ENCODE peak calls at places on chromosomes 13 and 19, in seven cellular contexts. N is AG10803, I is HFFc6, H is Calu3, Z is endothelial cell, A is GM10248, O is lower leg skin. V is an unnamed sample.

GRCh38 chr13:53010374-53011105 is 18.1 kb upstream of the OLFM4 start:
- DNase-seq in N (no peak), I (no peak), A (no peak), O (no peak), H (peak; percentile 50), Z (no peak), V (no peak)

GRCh38 chr19:16737909-16738308 is 18.3 kb downstream of the NWD1 start:
- DNase-seq in H (no peak), N (no peak), O (no peak), A (no peak), Z (no peak), I (no peak), V (no peak)

GRCh38 chr19:2603320-2603719 is 99.2 kb downstream of the GNG7 start:
- DNase-seq in O (peak; percentile 94), H (no peak), Z (no peak), I (peak; percentile 41), N (peak; percentile 92), A (no peak), V (no peak)

GRCh38 chr19:10553943-10554381 is 10.3 kb downstream of the ATG4D start:
- DNase-seq in N (no peak), H (no peak), I (no peak), Z (no peak), O (no peak), A (peak; percentile 71), V (peak; percentile 86)

GRCh38 chr13:30847697-30848307 is 58.3 kb upstream of the MEDAG start:
- DNase-seq in I (peak; percentile 87), A (no peak), N (peak; percentile 100), H (no peak), Z (no peak), O (no peak), V (no peak)

GRCh38 chr13:37058801-37059135 is 720 bp downstream of the SUPT20H start:
- DNase-seq in I (no peak), O (no peak), A (no peak), Z (peak; percentile 27), N (no peak), H (peak; percentile 4), V (no peak)

GRCh38 chr13:22114630-22115311 is 443.9 kb downstream of the FGF9 start:
- DNase-seq in A (peak; percentile 80), Z (no peak), H (no peak), I (no peak), N (peak; percentile 17), O (no peak), V (peak; percentile 84)

GRCh38 chr13:97367427-97367826 is 66.5 kb upstream of the RAP2A start:
- DNase-seq in O (no peak), H (no peak), A (no peak), Z (no peak), I (peak; percentile 86), N (peak; percentile 85), V (no peak)

GRCh38 chr13:66532146-66532545 is 698.0 kb downstream of the PCDH9 start:
- DNase-seq in N (peak; percentile 40), O (no peak), Z (no peak), A (no peak), I (peak; percentile 48), H (no peak), V (no peak)

GRCh38 chr13:50410921-50411712 is 395.9 kb downstream of the KCNRG start:
- DNase-seq in H (peak; percentile 43), I (peak; percentile 76), N (peak; percentile 76), Z (no peak), O (no peak), A (no peak), V (no peak)

GRCh38 chr19:17183858-17184271 is 31.3 kb upstream of the USE1 start:
- DNase-seq in H (no peak), Z (no peak), O (no peak), I (no peak), N (no peak), A (peak; percentile 62), V (peak; percentile 61)

GRCh38 chr13:21075303-21076264 is 14.2 kb upstream of the LATS2 start:
- DNase-seq in N (no peak), I (no peak), H (peak; percentile 29), A (peak; percentile 57), O (no peak), Z (peak; percentile 75), V (peak; percentile 69)

GRCh38 chr13:111066544-111066943 is 48.6 kb upstream of the ARHGEF7 start:
- DNase-seq in A (no peak), I (no peak), Z (no peak), H (no peak), O (no peak), N (no peak), V (no peak)

GRCh38 chr13:37546087-37546486 is 52.5 kb downstream of the POSTN start:
- DNase-seq in O (no peak), H (no peak), I (no peak), A (no peak), N (no peak), Z (no peak), V (no peak)

GRCh38 chr19:47891923-47892666 is 6.0 kb upstream of the SULT2A1 start:
- DNase-seq in N (no peak), I (peak; percentile 15), Z (peak; percentile 13), H (no peak), O (peak; percentile 36), A (no peak), V (no peak)

GRCh38 chr13:23741879-23742510 is 147.2 kb downstream of the MIPEP start:
- DNase-seq in A (no peak), H (peak; percentile 6), N (no peak), Z (peak; percentile 64), O (no peak), I (no peak), V (no peak)

GRCh38 chr13:30690282-30691188 is 44.8 kb upstream of the ALOX5AP start:
- DNase-seq in N (peak; percentile 97), O (peak; percentile 93), Z (no peak), I (peak; percentile 85), A (no peak), H (peak; percentile 12), V (no peak)

GRCh38 chr19:11814707-11815050 is 606 bp downstream of the ZNF440 start:
- DNase-seq in I (no peak), N (peak; percentile 30), Z (no peak), O (peak; percentile 83), A (no peak), H (peak; percentile 39), V (peak; percentile 37)

GRCh38 chr19:35117791-35118190 is 2.2 kb downstream of the FXYD3 start:
- DNase-seq in A (no peak), O (no peak), N (no peak), H (no peak), Z (no peak), I (no peak), V (no peak)

GRCh38 chr19:10727599-10728250 is 9.8 kb downstream of the DNM2 start:
- DNase-seq in A (no peak), N (peak; percentile 38), I (no peak), Z (no peak), O (no peak), H (no peak), V (no peak)

GRCh38 chr19:45848922-45849321 is 14.0 kb downstream of the SYMPK start:
- DNase-seq in A (no peak), H (no peak), I (no peak), Z (no peak), N (no peak), O (no peak), V (no peak)

GRCh38 chr19:4700573-4700970 is 23.1 kb downstream of the DPP9 start:
- DNase-seq in O (no peak), H (no peak), A (no peak), Z (no peak), I (no peak), N (no peak), V (no peak)
- TF ChIP-seq CTCF in O (no peak), H (no peak), A (no peak), Z (no peak), I (no peak), N (no peak), V (no peak)

DNA sequence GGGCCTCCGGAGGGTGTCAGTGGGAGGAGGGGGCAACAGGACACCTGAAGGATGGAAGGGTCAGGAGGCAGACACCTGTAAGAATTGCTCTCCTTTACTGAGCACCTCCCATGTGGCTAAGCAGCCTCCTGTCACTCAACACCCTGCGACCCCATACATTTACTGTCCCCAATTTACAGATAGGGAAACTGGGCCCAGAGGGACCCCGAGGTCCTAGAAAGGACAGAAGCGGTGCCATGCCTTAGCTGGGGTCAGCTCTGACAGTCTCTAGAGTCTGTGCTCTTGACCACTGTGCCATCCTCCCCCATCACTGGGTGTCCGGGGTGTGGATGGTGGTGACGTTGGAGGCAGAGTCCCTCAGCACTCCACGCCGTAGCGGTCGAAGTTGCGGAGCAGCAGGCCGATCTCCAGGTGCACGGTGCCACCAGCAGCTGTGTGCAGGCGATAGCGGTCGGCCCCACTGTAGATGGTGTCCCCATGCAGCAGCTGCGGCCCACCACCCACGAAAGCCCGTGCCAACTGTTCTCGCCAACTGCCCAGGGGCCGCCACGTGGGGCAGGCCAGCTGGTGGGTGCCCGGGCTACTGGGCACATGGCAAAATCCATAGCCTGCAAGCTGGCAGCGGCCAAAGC is 737 bp upstream of the TGFB1 start:
- DNase-seq in A (no peak), I (no peak), Z (no peak), O (no peak), N (no peak), H (no peak), V (no peak)
- TF ChIP-seq CTCF in A (no peak), I (peak; percentile 46), Z (peak; percentile 21), O (no peak), N (no peak), H (no peak), V (no peak)

GRCh38 chr19:49427855-49428546 is 2.8 kb downstream of the GFY start:
- DNase-seq in N (no peak), O (no peak), Z (no peak), I (no peak), H (peak; percentile 42), A (peak; percentile 50), V (peak; percentile 74)

GRCh38 chr19:49423985-49424303 is 703 bp upstream of the PTH2 start:
- DNase-seq in N (no peak), I (no peak), H (no peak), A (no peak), O (no peak), Z (no peak), V (no peak)

GRCh38 chr19:49425178-49425577 is at the start of gene GFY:
- DNase-seq in N (no peak), I (no peak), H (no peak), O (no peak), Z (no peak), A (no peak), V (no peak)

GRCh38 chr19:49427339-49427738 is 2.2 kb downstream of the GFY start:
- DNase-seq in I (no peak), Z (no peak), A (no peak), H (no peak), N (no peak), O (no peak), V (no peak)

GRCh38 chr19:49425922-49426592 is 869 bp downstream of the GFY start:
- DNase-seq in O (no peak), A (no peak), I (no peak), Z (no peak), H (peak; percentile 57), N (no peak), V (peak; percentile 37)
- TF ChIP-seq CTCF in O (no peak), A (no peak), I (no peak), Z (no peak), H (no peak), N (no peak), V (no peak)

DNA sequence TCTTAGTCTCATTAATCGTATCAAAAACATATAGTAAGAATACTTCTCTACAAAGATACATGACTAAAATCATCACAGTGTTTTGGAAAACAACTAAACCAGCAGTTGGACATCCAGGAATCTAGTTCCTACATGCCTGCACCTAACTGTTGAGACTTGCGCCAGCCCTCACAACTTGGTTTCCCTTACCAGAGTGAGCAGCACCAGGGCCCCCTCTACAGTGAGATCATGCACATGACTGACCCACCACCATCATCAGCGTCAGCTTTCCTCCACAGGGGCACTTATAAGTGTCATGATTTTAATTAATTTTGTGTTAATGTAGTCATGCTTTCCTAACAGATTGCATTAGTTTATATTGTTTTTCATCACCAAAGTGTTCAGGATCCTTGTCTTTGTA is 1322.0 kb downstream of the EFNB2 start:
- DNase-seq in N (no peak), A (no peak), H (no peak), Z (no peak), I (no peak), O (no peak), V (no peak)
- TF ChIP-seq CTCF in N (no peak), A (no peak), H (no peak), Z (no peak), I (no peak), O (no peak), V (no peak)

V was measured in GM13977.